ENCODE peak calls at places on chromosomes 11 and 22, in six cellular contexts. H is neural progenitor cell, J is hepatocyte, E is GM23338, R is HCT116, B is MM.1S. X is an unnamed sample.

GRCh38 chr22:18048441-18048898 is 24.1 kb upstream of the MICAL3 start:
- DNase-seq in H (peak), J (no peak), E (no peak), R (no peak), B (no peak), X (no peak)

GRCh38 chr11:62555464-62556092 is 9.0 kb upstream of the AHNAK start:
- DNase-seq in H (peak), J (peak), E (peak), R (no peak), B (peak), X (peak)

GRCh38 chr11:2792376-2793250 is 92.8 kb upstream of the KCNQ1OT1 start:
- DNase-seq in H (no peak), J (no peak), E (peak), R (no peak), B (no peak), X (peak)

GRCh38 chr11:12117200-12117995 is 7.0 kb downstream of the MICAL2 start:
- DNase-seq in H (no peak), J (no peak), E (no peak), R (no peak), B (no peak), X (no peak)

GRCh38 chr11:105045897-105046296 is 762 bp upstream of the CARD16 start:
- DNase-seq in H (no peak), J (no peak), E (no peak), R (no peak), B (no peak), X (no peak)

GRCh38 chr22:39318507-39319283 is 728 bp downstream of the RPL3 start:
- DNase-seq in H (peak), J (peak), E (no peak), R (no peak), B (peak), X (no peak)

GRCh38 chr22:36125994-36126531 is 34.5 kb downstream of the APOL3 start:
- DNase-seq in H (no peak), J (no peak), E (no peak), R (no peak), B (no peak), X (no peak)

GRCh38 chr11:123251656-123252344 is 56.8 kb upstream of the CLMP start:
- DNase-seq in H (no peak), J (no peak), E (no peak), R (no peak), B (no peak), X (no peak)

GRCh38 chr11:45371251-45371749 is 85.2 kb upstream of the SYT13 start:
- DNase-seq in H (peak), J (peak), E (peak), R (peak), B (peak), X (peak)

GRCh38 chr22:28220626-28221363 is 301.7 kb upstream of the PITPNB start:
- DNase-seq in H (no peak), J (no peak), E (no peak), R (no peak), B (no peak), X (no peak)

GRCh38 chr11:69437001-69437875 is 44.2 kb upstream of the LINC01488 start:
- DNase-seq in H (peak), J (peak), E (peak), R (no peak), B (no peak), X (peak)

GRCh38 chr11:85893378-85893777 is 38.2 kb downstream of the CCDC83 start:
- DNase-seq in H (peak), J (no peak), E (peak), R (no peak), B (no peak), X (no peak)

GRCh38 chr11:74321487-74322188 is 10.2 kb upstream of the P4HA3 start:
- DNase-seq in H (peak), J (peak), E (peak), R (no peak), B (peak), X (peak)

GRCh38 chr11:102010776-102011500 is 36.3 kb upstream of the CFAP300 start:
- DNase-seq in H (peak), J (peak), E (peak), R (peak), B (no peak), X (peak)

GRCh38 chr11:36818410-36818809 is 220.4 kb upstream of the RAG2 start:
- DNase-seq in H (peak), J (no peak), E (peak), R (peak), B (no peak), X (no peak)

GRCh38 chr11:69257838-69258658 is 35.9 kb upstream of the MYEOV start:
- DNase-seq in H (peak), J (no peak), E (peak), R (no peak), B (no peak), X (no peak)

GRCh38 chr22:17097701-17098100 is 12.9 kb downstream of the IL17RA start:
- DNase-seq in H (no peak), J (no peak), E (no peak), R (no peak), B (no peak), X (no peak)

GRCh38 chr11:47775240-47775869 is 8.2 kb upstream of the FNBP4 start:
- DNase-seq in H (no peak), J (no peak), E (no peak), R (no peak), B (no peak), X (no peak)

GRCh38 chr11:12950681-12951080 is 58.4 kb upstream of the RASSF10 start:
- DNase-seq in H (no peak), J (no peak), E (no peak), R (no peak), B (no peak), X (no peak)

GRCh38 chr11:15969701-15970329 is 386.5 kb downstream of the SOX6 start:
- DNase-seq in H (no peak), J (no peak), E (no peak), R (no peak), B (no peak), X (no peak)

GRCh38 chr11:36389006-36389405 is 92.9 kb downstream of the PRR5L start:
- DNase-seq in H (no peak), J (no peak), E (no peak), R (no peak), B (no peak), X (no peak)

GRCh38 chr11:1060885-1061616 is 13.6 kb upstream of the MUC2 start:
- DNase-seq in H (no peak), J (peak), E (no peak), R (peak), B (no peak), X (peak)

GRCh38 chr22:41925783-41926460 is 684 bp downstream of the TNFRSF13C start:
- DNase-seq in H (peak), J (peak), E (peak), R (no peak), B (peak), X (peak)

GRCh38 chr22:29947410-29948387 is 64.7 kb downstream of the MTMR3 start:
- DNase-seq in H (no peak), J (no peak), E (no peak), R (no peak), B (no peak), X (no peak)

GRCh38 chr11:31870609-31871309 is 59.6 kb upstream of the PAX6 start:
- DNase-seq in H (peak), J (peak), E (peak), R (peak), B (peak), X (peak)

GRCh38 chr22:18091916-18092526 is 14.2 kb downstream of the PEX26 start:
- DNase-seq in H (no peak), J (peak), E (no peak), R (no peak), B (peak), X (no peak)

GRCh38 chr11:44770401-44770800 is 43.6 kb downstream of the TSPAN18 start:
- DNase-seq in H (no peak), J (no peak), E (no peak), R (no peak), B (no peak), X (no peak)

GRCh38 chr11:1130276-1131032 is 27.3 kb upstream of the MUC5AC start:
- DNase-seq in H (no peak), J (no peak), E (no peak), R (no peak), B (no peak), X (no peak)

GRCh38 chr11:126989942-126990715 is 10.4 kb downstream of the KIRREL3 start:
- DNase-seq in H (peak), J (peak), E (peak), R (peak), B (peak), X (peak)

GRCh38 chr11:29518389-29519174 is 498.2 kb downstream of the KCNA4 start:
- DNase-seq in H (peak), J (peak), E (peak), R (no peak), B (peak), X (no peak)

GRCh38 chr11:108278546-108278945 is 55.7 kb downstream of the ATM start:
- DNase-seq in H (no peak), J (no peak), E (peak), R (no peak), B (no peak), X (no peak)

DNA sequence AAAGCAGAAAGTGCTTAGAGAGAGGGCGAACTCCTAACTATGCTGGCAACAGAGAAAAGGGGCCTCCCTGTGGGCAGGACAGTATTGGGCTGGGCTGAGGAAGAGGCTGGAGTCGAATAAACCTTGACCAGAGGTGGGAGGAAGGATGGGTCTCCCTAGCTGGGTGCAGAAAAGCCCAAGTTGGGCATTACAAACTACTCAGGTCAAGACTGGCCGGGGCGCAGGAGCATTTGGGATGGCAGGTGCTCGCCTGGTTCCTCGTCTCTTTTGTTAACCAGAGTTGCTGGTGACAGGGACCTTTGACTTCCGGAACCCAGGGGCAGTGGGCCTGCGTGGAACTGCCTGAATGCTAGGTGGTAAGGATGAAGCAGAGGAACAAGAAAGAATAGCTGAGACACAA is 80.3 kb upstream of the SHISAL1 start:
- DNase-seq in H (no peak), J (no peak), E (no peak), R (no peak), B (no peak), X (no peak)
- TF ChIP-seq EZH2 in H (no peak), J (no peak), E (no peak), R (no peak), B (no peak), X (no peak)

DNA sequence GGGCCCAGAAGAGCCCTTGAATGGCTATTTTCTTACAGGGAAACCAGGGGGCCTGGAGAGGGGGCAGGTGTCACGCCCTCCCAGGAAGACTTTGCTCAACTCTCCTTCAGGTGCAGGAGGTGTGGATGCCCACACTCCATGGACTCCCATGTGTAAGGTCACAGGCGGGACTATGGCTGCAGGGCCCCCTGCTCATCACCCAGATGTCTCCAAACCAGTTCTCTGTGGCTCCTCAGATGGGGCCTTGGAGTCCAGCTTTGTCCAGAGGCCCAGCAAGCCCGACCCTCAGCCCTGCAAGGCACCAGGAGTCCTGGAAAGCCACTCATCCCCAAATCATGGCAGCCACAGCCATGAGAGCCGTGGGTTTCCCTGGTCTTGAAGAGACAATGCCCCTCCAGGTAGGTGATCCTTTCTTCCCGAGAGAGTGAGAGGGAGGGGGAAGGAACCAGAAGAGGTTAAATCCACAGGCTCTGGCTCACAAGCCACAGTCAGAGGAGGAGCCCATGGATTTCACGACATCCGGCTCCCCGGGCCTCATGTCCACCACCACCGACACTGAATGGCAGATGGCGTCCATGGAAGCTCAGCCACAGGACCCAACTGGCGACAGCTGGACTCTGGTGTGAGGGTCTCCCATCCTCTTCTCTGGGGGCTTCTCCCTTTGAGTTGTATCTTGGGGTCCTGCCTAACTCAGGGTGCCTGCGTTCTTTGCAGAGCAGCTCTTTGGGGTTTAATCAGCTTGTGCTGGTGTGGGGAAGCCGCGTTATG is 620.5 kb downstream of the BRD1 start:
- DNase-seq in H (no peak), J (no peak), E (no peak), R (no peak), B (no peak), X (no peak)
- TF ChIP-seq EZH2phosphoT487 in H (no peak), J (no peak), E (no peak), R (no peak), B (no peak), X (no peak)

DNA sequence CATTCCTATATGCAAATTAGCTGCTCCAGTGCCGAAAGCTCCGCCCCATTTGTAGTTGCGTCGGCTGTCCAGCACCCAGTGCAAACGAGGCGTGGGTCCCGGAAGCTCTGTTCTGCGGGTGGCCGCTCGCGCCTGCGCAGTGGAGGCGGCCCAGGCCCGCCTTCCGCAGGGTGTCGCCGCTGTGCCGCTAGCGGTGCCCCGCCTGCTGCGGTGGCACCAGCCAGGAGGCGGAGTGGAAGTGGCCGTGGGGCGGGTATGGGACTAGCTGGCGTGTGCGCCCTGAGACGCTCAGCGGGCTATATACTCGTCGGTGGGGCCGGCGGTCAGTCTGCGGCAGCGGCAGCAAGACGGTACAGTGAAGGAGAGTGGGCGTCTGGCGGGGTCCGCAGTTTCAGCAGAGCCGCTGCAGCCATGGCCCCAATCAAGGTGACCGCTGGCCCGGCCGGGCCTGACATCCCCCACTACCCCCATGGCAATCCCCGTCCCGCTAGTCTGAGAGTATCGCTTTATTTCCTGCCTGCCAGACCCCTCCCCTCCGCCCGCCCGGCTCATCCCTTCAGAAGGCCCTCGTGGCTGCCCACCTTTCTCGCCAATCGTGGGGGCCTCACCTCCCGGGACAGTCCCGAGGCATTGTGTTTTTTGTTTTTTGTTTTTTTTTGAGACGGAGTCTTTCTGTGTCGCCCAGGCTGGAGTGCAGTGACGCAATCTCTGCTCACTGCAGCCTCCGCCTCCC is at the start of gene PRDX5:
- DNase-seq in H (peak), J (peak), E (peak), R (peak), B (peak), X (peak)
- TF ChIP-seq CTCF in H (peak), J (peak), E (peak), R (peak), B (peak), X (peak)

GRCh38 chr11:67024966-67025365 is 2.0 kb downstream of the SYT12 start:
- DNase-seq in H (no peak), J (no peak), E (no peak), R (no peak), B (no peak), X (peak)

GRCh38 chr11:67022341-67022933 is 497 bp upstream of the SYT12 start:
- DNase-seq in H (no peak), J (no peak), E (no peak), R (peak), B (no peak), X (peak)

GRCh38 chr11:67024410-67024809 is 1.5 kb downstream of the SYT12 start:
- DNase-seq in H (no peak), J (no peak), E (no peak), R (no peak), B (peak), X (peak)

GRCh38 chr11:67022961-67023956 is at the start of gene SYT12:
- DNase-seq in H (peak), J (peak), E (peak), R (no peak), B (no peak), X (peak)

DNA sequence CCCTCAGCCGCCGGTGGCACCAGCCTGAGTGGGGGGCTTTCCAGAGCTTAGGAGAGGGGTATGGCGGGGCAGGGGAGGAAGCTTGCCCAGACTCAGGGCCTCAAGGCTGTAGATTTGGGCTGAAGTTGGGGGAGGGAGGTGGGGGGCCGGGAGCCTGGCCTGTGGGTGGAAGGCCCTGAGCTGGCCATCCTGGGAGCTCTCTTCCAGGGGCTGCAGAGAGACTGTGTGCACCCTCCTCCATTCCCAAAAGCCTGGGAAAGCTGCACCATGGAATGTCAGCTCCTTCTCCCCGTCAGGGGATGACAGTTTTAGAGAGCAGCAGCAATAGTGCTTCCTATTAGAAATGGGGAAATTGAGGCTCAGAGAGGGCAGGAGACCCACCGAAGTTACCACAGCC is 1.0 kb downstream of the SYT12 start:
- DNase-seq in H (no peak), J (no peak), E (no peak), R (no peak), B (no peak), X (no peak)
- TF ChIP-seq EZH2 in H (no peak), J (peak), E (no peak), R (no peak), B (no peak), X (no peak)

GRCh38 chr11:28049338-28050216 is 58.4 kb downstream of the KIF18A start:
- DNase-seq in H (no peak), J (no peak), E (no peak), R (peak), B (no peak), X (peak)
- TF ChIP-seq EZH2phosphoT487 in H (no peak), J (no peak), E (no peak), R (no peak), B (no peak), X (no peak)

GRCh38 chr22:20983081-20983745 is 1.1 kb downstream of the LZTR1 start:
- DNase-seq in H (no peak), J (no peak), E (no peak), R (no peak), B (no peak), X (no peak)

GRCh38 chr22:20986365-20986764 is 4.3 kb downstream of the LZTR1 start:
- DNase-seq in H (no peak), J (no peak), E (no peak), R (no peak), B (no peak), X (no peak)

GRCh38 chr22:20988573-20989322 is 6.7 kb downstream of the LZTR1 start:
- DNase-seq in H (no peak), J (no peak), E (peak), R (no peak), B (no peak), X (no peak)

GRCh38 chr22:20987375-20987774 is 5.3 kb downstream of the LZTR1 start:
- DNase-seq in H (no peak), J (no peak), E (no peak), R (no peak), B (no peak), X (no peak)

GRCh38 chr22:20985720-20986119 is 3.6 kb downstream of the LZTR1 start:
- DNase-seq in H (no peak), J (no peak), E (no peak), R (no peak), B (no peak), X (no peak)
- TF ChIP-seq CTCF in H (no peak), J (no peak), E (no peak), R (no peak), B (no peak), X (no peak)

DNA sequence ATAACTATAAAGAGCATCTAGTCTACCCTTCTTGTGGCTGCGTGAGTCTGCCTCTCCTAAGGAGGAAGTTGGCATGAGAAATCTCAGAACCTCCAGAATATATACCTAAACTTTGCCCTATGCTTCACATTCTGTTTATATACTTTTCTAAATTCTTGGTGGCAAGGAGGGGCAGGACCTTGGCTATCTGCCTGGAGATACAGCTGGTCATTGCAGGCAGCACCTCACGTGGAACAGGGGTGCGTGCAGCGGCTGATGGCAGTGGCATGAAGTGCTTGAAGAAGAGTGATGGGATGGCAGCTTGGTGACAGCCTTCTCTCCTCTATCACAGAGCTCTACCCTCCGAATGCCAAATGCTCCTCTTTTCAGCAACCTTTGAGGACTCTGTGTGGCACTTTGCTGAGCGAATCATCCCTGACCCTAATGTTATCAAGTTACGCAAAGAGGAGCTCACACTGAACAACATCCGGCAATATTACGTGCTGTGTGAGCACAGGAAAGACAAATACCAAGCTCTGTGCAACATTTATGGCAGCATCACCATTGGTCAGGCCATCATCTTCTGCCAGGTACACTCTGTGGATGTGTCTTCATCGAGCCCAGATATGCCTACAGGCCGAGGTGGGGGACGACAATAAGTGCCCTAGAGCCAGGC is 12.5 kb downstream of the DDX25 start:
- DNase-seq in H (no peak), J (no peak), E (no peak), R (no peak), B (no peak), X (peak)
- TF ChIP-seq EZH2 in H (no peak), J (no peak), E (no peak), R (no peak), B (no peak), X (no peak)

X was measured in PC-3.